ENCODE peak calls at places on chromosomes 6 and 20, in six cellular contexts. U is stimulated activated naive CD8-positive, alpha-beta T cell treated with anti-CD3 and anti-CD28 coated beads, Interleukin-15, Interleukin-2, amounts not matched to agents 100 U/mL and 50 U/mL, for 24 hours; H is fibroblast of villous mesenchyme; X is activated T-cell treated with anti-CD3 and anti-CD28 coated beads for 24 hours; P is endothelial cell; B is left ventricle myocardium inferior. Y is an unnamed sample.

GRCh38 chr6:28981391-28981832 is 23.7 kb downstream of the ZNF311 start:
- DNase-seq in X (peak), P (peak), B (peak), H (peak), U (peak), Y (peak)

GRCh38 chr20:13717631-13718044 is 67.1 kb downstream of the ESF1 start:
- DNase-seq in X (no peak), P (no peak), H (no peak), U (no peak), B (no peak), Y (no peak)

GRCh38 chr6:45759134-45759849 is 256.4 kb downstream of the CLIC5 start:
- DNase-seq in P (no peak), X (no peak), U (no peak), H (peak), B (no peak), Y (no peak)

GRCh38 chr6:73679009-73679408 is 17.0 kb upstream of the CD109 start:
- DNase-seq in B (no peak), P (no peak), X (no peak), H (no peak), U (no peak), Y (no peak)

GRCh38 chr6:158853072-158853871 is 34.1 kb upstream of the EZR start:
- DNase-seq in P (peak), H (peak), X (peak), U (peak), B (peak), Y (no peak)

GRCh38 chr6:85449818-85450577 is at the start of gene NT5E:
- DNase-seq in X (no peak), P (peak), H (peak), U (peak), B (peak), Y (peak)

GRCh38 chr20:60000271-60001026 is 42.2 kb downstream of the CDH26 start:
- DNase-seq in B (no peak), X (no peak), P (no peak), U (no peak), H (no peak), Y (no peak)

GRCh38 chr6:124977067-124977908 is 15.1 kb downstream of the RNF217 start:
- DNase-seq in X (no peak), B (no peak), H (peak), U (no peak), P (no peak), Y (no peak)

GRCh38 chr6:5511924-5512323 is 250.6 kb downstream of the FARS2 start:
- DNase-seq in X (no peak), U (no peak), H (peak), P (no peak), B (no peak), Y (no peak)

GRCh38 chr20:38143646-38144554 is 21.2 kb downstream of the TGM2 start:
- DNase-seq in P (no peak), H (peak), X (no peak), U (no peak), B (no peak), Y (no peak)

GRCh38 chr6:20875369-20875963 is 341.2 kb downstream of the CDKAL1 start:
- DNase-seq in U (no peak), H (peak), P (peak), X (no peak), B (no peak), Y (no peak)

GRCh38 chr20:63022501-63022900 is 15.7 kb upstream of the BHLHE23 start:
- DNase-seq in U (no peak), P (no peak), X (no peak), H (no peak), B (peak), Y (no peak)

GRCh38 chr6:139161169-139161568 is 26.3 kb downstream of the HECA start:
- DNase-seq in U (peak), B (no peak), H (peak), X (no peak), P (no peak), Y (no peak)

GRCh38 chr6:42370323-42370985 is 81.3 kb downstream of the TRERF1 start:
- DNase-seq in X (no peak), B (no peak), P (no peak), H (no peak), U (no peak), Y (no peak)

GRCh38 chr6:168247456-168248147 is 72.0 kb downstream of the DACT2 start:
- DNase-seq in H (peak), U (no peak), B (no peak), P (no peak), X (no peak), Y (no peak)

GRCh38 chr6:98014791-98015201 is 731.8 kb upstream of the MMS22L start:
- DNase-seq in U (no peak), H (no peak), B (no peak), X (no peak), P (no peak), Y (no peak)

GRCh38 chr6:166559211-166559610 is 27.3 kb downstream of the RAMACL start:
- DNase-seq in X (no peak), P (no peak), H (no peak), U (no peak), B (no peak), Y (no peak)

GRCh38 chr6:136956590-136957573 is 34.8 kb downstream of the SLC35D3 start:
- DNase-seq in P (peak), X (no peak), H (no peak), U (no peak), B (no peak), Y (no peak)

GRCh38 chr6:83073620-83074019 is 6.1 kb downstream of the DOP1A start:
- DNase-seq in B (no peak), P (no peak), X (no peak), H (no peak), U (no peak), Y (no peak)

GRCh38 chr6:21037453-21037852 is 503.2 kb downstream of the CDKAL1 start:
- DNase-seq in P (no peak), B (no peak), H (no peak), U (no peak), X (no peak), Y (no peak)

GRCh38 chr6:156790711-156791110 is 13.5 kb downstream of the ARID1B start:
- DNase-seq in H (no peak), B (no peak), P (no peak), U (no peak), X (no peak), Y (no peak)

Y was measured in midbrain.